ENCODE peak calls at places on chromosomes 11 and 22, in nine cellular contexts. One of them, this sample, is unnamed.

GRCh38 chr22:40121463-40121862 is 56.3 kb upstream of the TNRC6B start:
- DNase-seq in astrocyte of the spinal cord: no peak
- DNase-seq in DMS 273 treated with DMSO at 0.1 percent for 48 hours: no peak
- DNase-seq in Right ventricle myocardium superior: no peak
- DNase-seq in activated CD8-positive, alpha-beta memory T cell treated with anti-CD3 and anti-CD28 coated beads for 1 hour: no peak
- DNase-seq in CD8-positive, alpha-beta memory T cell: no peak
- DNase-seq in activated CD4-positive, alpha-beta T cell treated with anti-CD3 and anti-CD28 coated beads, Interleukin-2, amount 10 ng/mL, durations not matched to agents 7 days and 5 days: peak
- DNase-seq in CD14-positive monocyte: no peak
- DNase-seq in HCEC 1CT: no peak
- DNase-seq in this sample: no peak

GRCh38 chr11:111395081-111395480 is 16.0 kb upstream of the POU2AF1 start:
- DNase-seq in astrocyte of the spinal cord: no peak
- DNase-seq in DMS 273 treated with DMSO at 0.1 percent for 48 hours: no peak
- DNase-seq in Right ventricle myocardium superior: no peak
- DNase-seq in activated CD8-positive, alpha-beta memory T cell treated with anti-CD3 and anti-CD28 coated beads for 1 hour: no peak
- DNase-seq in CD8-positive, alpha-beta memory T cell: no peak
- DNase-seq in activated CD4-positive, alpha-beta T cell treated with anti-CD3 and anti-CD28 coated beads, Interleukin-2, amount 10 ng/mL, durations not matched to agents 7 days and 5 days: no peak
- DNase-seq in CD14-positive monocyte: no peak
- DNase-seq in HCEC 1CT: no peak
- DNase-seq in this sample: no peak

GRCh38 chr11:118910309-118911112 is 15.2 kb downstream of the BCL9L start:
- DNase-seq in astrocyte of the spinal cord: peak
- DNase-seq in DMS 273 treated with DMSO at 0.1 percent for 48 hours: no peak
- DNase-seq in Right ventricle myocardium superior: peak
- DNase-seq in activated CD8-positive, alpha-beta memory T cell treated with anti-CD3 and anti-CD28 coated beads for 1 hour: no peak
- DNase-seq in CD8-positive, alpha-beta memory T cell: peak
- DNase-seq in activated CD4-positive, alpha-beta T cell treated with anti-CD3 and anti-CD28 coated beads, Interleukin-2, amount 10 ng/mL, durations not matched to agents 7 days and 5 days: no peak
- DNase-seq in CD14-positive monocyte: peak
- DNase-seq in HCEC 1CT: peak
- DNase-seq in this sample: peak

GRCh38 chr22:37996079-37996478 is 11.7 kb upstream of the SOX10 start:
- DNase-seq in astrocyte of the spinal cord: no peak
- DNase-seq in DMS 273 treated with DMSO at 0.1 percent for 48 hours: no peak
- DNase-seq in Right ventricle myocardium superior: no peak
- DNase-seq in activated CD8-positive, alpha-beta memory T cell treated with anti-CD3 and anti-CD28 coated beads for 1 hour: no peak
- DNase-seq in CD8-positive, alpha-beta memory T cell: no peak
- DNase-seq in activated CD4-positive, alpha-beta T cell treated with anti-CD3 and anti-CD28 coated beads, Interleukin-2, amount 10 ng/mL, durations not matched to agents 7 days and 5 days: no peak
- DNase-seq in CD14-positive monocyte: no peak
- DNase-seq in HCEC 1CT: no peak
- DNase-seq in this sample: no peak

GRCh38 chr11:86812322-86812670 is 12.0 kb downstream of the PRSS23 start:
- DNase-seq in astrocyte of the spinal cord: no peak
- DNase-seq in DMS 273 treated with DMSO at 0.1 percent for 48 hours: no peak
- DNase-seq in Right ventricle myocardium superior: no peak
- DNase-seq in activated CD8-positive, alpha-beta memory T cell treated with anti-CD3 and anti-CD28 coated beads for 1 hour: no peak
- DNase-seq in CD8-positive, alpha-beta memory T cell: no peak
- DNase-seq in activated CD4-positive, alpha-beta T cell treated with anti-CD3 and anti-CD28 coated beads, Interleukin-2, amount 10 ng/mL, durations not matched to agents 7 days and 5 days: no peak
- DNase-seq in CD14-positive monocyte: no peak
- DNase-seq in HCEC 1CT: no peak
- DNase-seq in this sample: no peak

GRCh38 chr11:127074151-127074761 is 73.7 kb upstream of the KIRREL3 start:
- DNase-seq in astrocyte of the spinal cord: peak
- DNase-seq in DMS 273 treated with DMSO at 0.1 percent for 48 hours: no peak
- DNase-seq in Right ventricle myocardium superior: no peak
- DNase-seq in activated CD8-positive, alpha-beta memory T cell treated with anti-CD3 and anti-CD28 coated beads for 1 hour: no peak
- DNase-seq in CD8-positive, alpha-beta memory T cell: no peak
- DNase-seq in activated CD4-positive, alpha-beta T cell treated with anti-CD3 and anti-CD28 coated beads, Interleukin-2, amount 10 ng/mL, durations not matched to agents 7 days and 5 days: no peak
- DNase-seq in CD14-positive monocyte: no peak
- DNase-seq in HCEC 1CT: peak
- DNase-seq in this sample: peak

GRCh38 chr11:79794057-79794456 is 353.2 kb upstream of the TENM4 start:
- DNase-seq in astrocyte of the spinal cord: no peak
- DNase-seq in DMS 273 treated with DMSO at 0.1 percent for 48 hours: no peak
- DNase-seq in Right ventricle myocardium superior: no peak
- DNase-seq in activated CD8-positive, alpha-beta memory T cell treated with anti-CD3 and anti-CD28 coated beads for 1 hour: no peak
- DNase-seq in CD8-positive, alpha-beta memory T cell: no peak
- DNase-seq in activated CD4-positive, alpha-beta T cell treated with anti-CD3 and anti-CD28 coated beads, Interleukin-2, amount 10 ng/mL, durations not matched to agents 7 days and 5 days: no peak
- DNase-seq in CD14-positive monocyte: no peak
- DNase-seq in HCEC 1CT: no peak
- DNase-seq in this sample: no peak

GRCh38 chr11:118194835-118195627 is 18.6 kb upstream of the SCN2B start:
- DNase-seq in astrocyte of the spinal cord: peak
- DNase-seq in DMS 273 treated with DMSO at 0.1 percent for 48 hours: no peak
- DNase-seq in Right ventricle myocardium superior: peak
- DNase-seq in activated CD8-positive, alpha-beta memory T cell treated with anti-CD3 and anti-CD28 coated beads for 1 hour: no peak
- DNase-seq in CD8-positive, alpha-beta memory T cell: no peak
- DNase-seq in activated CD4-positive, alpha-beta T cell treated with anti-CD3 and anti-CD28 coated beads, Interleukin-2, amount 10 ng/mL, durations not matched to agents 7 days and 5 days: no peak
- DNase-seq in CD14-positive monocyte: no peak
- DNase-seq in HCEC 1CT: peak
- DNase-seq in this sample: peak

GRCh38 chr11:67373916-67374570 is 645 bp upstream of the CLCF1 start:
- DNase-seq in astrocyte of the spinal cord: peak
- DNase-seq in DMS 273 treated with DMSO at 0.1 percent for 48 hours: no peak
- DNase-seq in Right ventricle myocardium superior: peak
- DNase-seq in activated CD8-positive, alpha-beta memory T cell treated with anti-CD3 and anti-CD28 coated beads for 1 hour: peak
- DNase-seq in CD8-positive, alpha-beta memory T cell: peak
- DNase-seq in activated CD4-positive, alpha-beta T cell treated with anti-CD3 and anti-CD28 coated beads, Interleukin-2, amount 10 ng/mL, durations not matched to agents 7 days and 5 days: peak
- DNase-seq in CD14-positive monocyte: peak
- DNase-seq in HCEC 1CT: peak
- DNase-seq in this sample: peak

GRCh38 chr22:24431309-24432034 is 4.1 kb downstream of the ADORA2A start:
- DNase-seq in astrocyte of the spinal cord: no peak
- DNase-seq in DMS 273 treated with DMSO at 0.1 percent for 48 hours: no peak
- DNase-seq in Right ventricle myocardium superior: no peak
- DNase-seq in activated CD8-positive, alpha-beta memory T cell treated with anti-CD3 and anti-CD28 coated beads for 1 hour: no peak
- DNase-seq in CD8-positive, alpha-beta memory T cell: no peak
- DNase-seq in activated CD4-positive, alpha-beta T cell treated with anti-CD3 and anti-CD28 coated beads, Interleukin-2, amount 10 ng/mL, durations not matched to agents 7 days and 5 days: no peak
- DNase-seq in CD14-positive monocyte: no peak
- DNase-seq in HCEC 1CT: no peak
- DNase-seq in this sample: no peak

GRCh38 chr22:37018815-37019308 is 385 bp downstream of the TST start:
- DNase-seq in astrocyte of the spinal cord: peak
- DNase-seq in DMS 273 treated with DMSO at 0.1 percent for 48 hours: no peak
- DNase-seq in Right ventricle myocardium superior: peak
- DNase-seq in activated CD8-positive, alpha-beta memory T cell treated with anti-CD3 and anti-CD28 coated beads for 1 hour: no peak
- DNase-seq in CD8-positive, alpha-beta memory T cell: no peak
- DNase-seq in activated CD4-positive, alpha-beta T cell treated with anti-CD3 and anti-CD28 coated beads, Interleukin-2, amount 10 ng/mL, durations not matched to agents 7 days and 5 days: no peak
- DNase-seq in CD14-positive monocyte: no peak
- DNase-seq in HCEC 1CT: peak
- DNase-seq in this sample: peak

GRCh38 chr11:64516226-64516625 is 74.8 kb upstream of the SLC22A12 start:
- DNase-seq in astrocyte of the spinal cord: no peak
- DNase-seq in DMS 273 treated with DMSO at 0.1 percent for 48 hours: no peak
- DNase-seq in Right ventricle myocardium superior: no peak
- DNase-seq in activated CD8-positive, alpha-beta memory T cell treated with anti-CD3 and anti-CD28 coated beads for 1 hour: no peak
- DNase-seq in CD8-positive, alpha-beta memory T cell: no peak
- DNase-seq in activated CD4-positive, alpha-beta T cell treated with anti-CD3 and anti-CD28 coated beads, Interleukin-2, amount 10 ng/mL, durations not matched to agents 7 days and 5 days: peak
- DNase-seq in CD14-positive monocyte: no peak
- DNase-seq in HCEC 1CT: no peak
- DNase-seq in this sample: no peak

GRCh38 chr22:31229402-31230140 is 17.5 kb downstream of the LIMK2 start:
- DNase-seq in astrocyte of the spinal cord: peak
- DNase-seq in DMS 273 treated with DMSO at 0.1 percent for 48 hours: peak
- DNase-seq in Right ventricle myocardium superior: no peak
- DNase-seq in activated CD8-positive, alpha-beta memory T cell treated with anti-CD3 and anti-CD28 coated beads for 1 hour: no peak
- DNase-seq in CD8-positive, alpha-beta memory T cell: no peak
- DNase-seq in activated CD4-positive, alpha-beta T cell treated with anti-CD3 and anti-CD28 coated beads, Interleukin-2, amount 10 ng/mL, durations not matched to agents 7 days and 5 days: peak
- DNase-seq in CD14-positive monocyte: no peak
- DNase-seq in HCEC 1CT: no peak
- DNase-seq in this sample: no peak

GRCh38 chr22:36644333-36644757 is 59.2 kb downstream of the CACNG2 start:
- DNase-seq in astrocyte of the spinal cord: peak
- DNase-seq in DMS 273 treated with DMSO at 0.1 percent for 48 hours: no peak
- DNase-seq in Right ventricle myocardium superior: no peak
- DNase-seq in activated CD8-positive, alpha-beta memory T cell treated with anti-CD3 and anti-CD28 coated beads for 1 hour: no peak
- DNase-seq in CD8-positive, alpha-beta memory T cell: no peak
- DNase-seq in activated CD4-positive, alpha-beta T cell treated with anti-CD3 and anti-CD28 coated beads, Interleukin-2, amount 10 ng/mL, durations not matched to agents 7 days and 5 days: peak
- DNase-seq in CD14-positive monocyte: no peak
- DNase-seq in HCEC 1CT: peak
- DNase-seq in this sample: peak

GRCh38 chr11:69642549-69642912 is 1.6 kb downstream of the CCND1 start:
- DNase-seq in astrocyte of the spinal cord: no peak
- DNase-seq in DMS 273 treated with DMSO at 0.1 percent for 48 hours: no peak
- DNase-seq in Right ventricle myocardium superior: peak
- DNase-seq in activated CD8-positive, alpha-beta memory T cell treated with anti-CD3 and anti-CD28 coated beads for 1 hour: no peak
- DNase-seq in CD8-positive, alpha-beta memory T cell: peak
- DNase-seq in activated CD4-positive, alpha-beta T cell treated with anti-CD3 and anti-CD28 coated beads, Interleukin-2, amount 10 ng/mL, durations not matched to agents 7 days and 5 days: peak
- DNase-seq in CD14-positive monocyte: no peak
- DNase-seq in HCEC 1CT: no peak
- DNase-seq in this sample: no peak

GRCh38 chr11:100581318-100581717 is 105.8 kb upstream of the ARHGAP42 start:
- DNase-seq in astrocyte of the spinal cord: peak
- DNase-seq in DMS 273 treated with DMSO at 0.1 percent for 48 hours: no peak
- DNase-seq in Right ventricle myocardium superior: no peak
- DNase-seq in activated CD8-positive, alpha-beta memory T cell treated with anti-CD3 and anti-CD28 coated beads for 1 hour: no peak
- DNase-seq in CD8-positive, alpha-beta memory T cell: no peak
- DNase-seq in activated CD4-positive, alpha-beta T cell treated with anti-CD3 and anti-CD28 coated beads, Interleukin-2, amount 10 ng/mL, durations not matched to agents 7 days and 5 days: no peak
- DNase-seq in CD14-positive monocyte: no peak
- DNase-seq in HCEC 1CT: no peak
- DNase-seq in this sample: no peak

GRCh38 chr11:59802639-59803176 is 7.9 kb downstream of the MRPL16 start:
- DNase-seq in astrocyte of the spinal cord: peak
- DNase-seq in DMS 273 treated with DMSO at 0.1 percent for 48 hours: no peak
- DNase-seq in Right ventricle myocardium superior: no peak
- DNase-seq in activated CD8-positive, alpha-beta memory T cell treated with anti-CD3 and anti-CD28 coated beads for 1 hour: no peak
- DNase-seq in CD8-positive, alpha-beta memory T cell: peak
- DNase-seq in activated CD4-positive, alpha-beta T cell treated with anti-CD3 and anti-CD28 coated beads, Interleukin-2, amount 10 ng/mL, durations not matched to agents 7 days and 5 days: peak
- DNase-seq in CD14-positive monocyte: no peak
- DNase-seq in HCEC 1CT: peak
- DNase-seq in this sample: peak

GRCh38 chr11:74138572-74138971 is 32.2 kb downstream of the C2CD3 start:
- DNase-seq in astrocyte of the spinal cord: peak
- DNase-seq in DMS 273 treated with DMSO at 0.1 percent for 48 hours: peak
- DNase-seq in Right ventricle myocardium superior: no peak
- DNase-seq in activated CD8-positive, alpha-beta memory T cell treated with anti-CD3 and anti-CD28 coated beads for 1 hour: no peak
- DNase-seq in CD8-positive, alpha-beta memory T cell: no peak
- DNase-seq in activated CD4-positive, alpha-beta T cell treated with anti-CD3 and anti-CD28 coated beads, Interleukin-2, amount 10 ng/mL, durations not matched to agents 7 days and 5 days: no peak
- DNase-seq in CD14-positive monocyte: no peak
- DNase-seq in HCEC 1CT: peak
- DNase-seq in this sample: peak

GRCh38 chr11:74106125-74106524 is 64.7 kb downstream of the C2CD3 start:
- DNase-seq in astrocyte of the spinal cord: no peak
- DNase-seq in DMS 273 treated with DMSO at 0.1 percent for 48 hours: no peak
- DNase-seq in Right ventricle myocardium superior: no peak
- DNase-seq in activated CD8-positive, alpha-beta memory T cell treated with anti-CD3 and anti-CD28 coated beads for 1 hour: no peak
- DNase-seq in CD8-positive, alpha-beta memory T cell: no peak
- DNase-seq in activated CD4-positive, alpha-beta T cell treated with anti-CD3 and anti-CD28 coated beads, Interleukin-2, amount 10 ng/mL, durations not matched to agents 7 days and 5 days: no peak
- DNase-seq in CD14-positive monocyte: no peak
- DNase-seq in HCEC 1CT: no peak
- DNase-seq in this sample: no peak

GRCh38 chr11:103537904-103538502 is 428.8 kb downstream of the DYNC2H1 start:
- DNase-seq in astrocyte of the spinal cord: peak
- DNase-seq in DMS 273 treated with DMSO at 0.1 percent for 48 hours: no peak
- DNase-seq in Right ventricle myocardium superior: no peak
- DNase-seq in activated CD8-positive, alpha-beta memory T cell treated with anti-CD3 and anti-CD28 coated beads for 1 hour: no peak
- DNase-seq in CD8-positive, alpha-beta memory T cell: no peak
- DNase-seq in activated CD4-positive, alpha-beta T cell treated with anti-CD3 and anti-CD28 coated beads, Interleukin-2, amount 10 ng/mL, durations not matched to agents 7 days and 5 days: no peak
- DNase-seq in CD14-positive monocyte: no peak
- DNase-seq in HCEC 1CT: peak
- DNase-seq in this sample: peak

GRCh38 chr11:68266121-68266891 is 5.5 kb downstream of the C11orf24 start:
- DNase-seq in astrocyte of the spinal cord: no peak
- DNase-seq in DMS 273 treated with DMSO at 0.1 percent for 48 hours: no peak
- DNase-seq in Right ventricle myocardium superior: no peak
- DNase-seq in activated CD8-positive, alpha-beta memory T cell treated with anti-CD3 and anti-CD28 coated beads for 1 hour: no peak
- DNase-seq in CD8-positive, alpha-beta memory T cell: no peak
- DNase-seq in activated CD4-positive, alpha-beta T cell treated with anti-CD3 and anti-CD28 coated beads, Interleukin-2, amount 10 ng/mL, durations not matched to agents 7 days and 5 days: no peak
- DNase-seq in CD14-positive monocyte: no peak
- DNase-seq in HCEC 1CT: no peak
- DNase-seq in this sample: no peak

GRCh38 chr11:86874314-86875056 is 74.1 kb downstream of the PRSS23 start:
- DNase-seq in astrocyte of the spinal cord: no peak
- DNase-seq in DMS 273 treated with DMSO at 0.1 percent for 48 hours: no peak
- DNase-seq in Right ventricle myocardium superior: no peak
- DNase-seq in activated CD8-positive, alpha-beta memory T cell treated with anti-CD3 and anti-CD28 coated beads for 1 hour: no peak
- DNase-seq in CD8-positive, alpha-beta memory T cell: no peak
- DNase-seq in activated CD4-positive, alpha-beta T cell treated with anti-CD3 and anti-CD28 coated beads, Interleukin-2, amount 10 ng/mL, durations not matched to agents 7 days and 5 days: no peak
- DNase-seq in CD14-positive monocyte: no peak
- DNase-seq in HCEC 1CT: no peak
- DNase-seq in this sample: no peak

GRCh38 chr11:16605440-16605970 is 132.9 kb upstream of the C11orf58 start:
- DNase-seq in astrocyte of the spinal cord: peak
- DNase-seq in DMS 273 treated with DMSO at 0.1 percent for 48 hours: no peak
- DNase-seq in Right ventricle myocardium superior: peak
- DNase-seq in activated CD8-positive, alpha-beta memory T cell treated with anti-CD3 and anti-CD28 coated beads for 1 hour: no peak
- DNase-seq in CD8-positive, alpha-beta memory T cell: no peak
- DNase-seq in activated CD4-positive, alpha-beta T cell treated with anti-CD3 and anti-CD28 coated beads, Interleukin-2, amount 10 ng/mL, durations not matched to agents 7 days and 5 days: no peak
- DNase-seq in CD14-positive monocyte: no peak
- DNase-seq in HCEC 1CT: no peak
- DNase-seq in this sample: no peak